ENCODE peak calls at places on chromosomes 16 and 17, in ten cellular contexts. One of them, this sample, is unnamed.

GRCh38 chr16:78230832-78231231 is 131.4 kb downstream of the WWOX start:
- DNase-seq in osteocyte: no peak
- DNase-seq in fibroblast of lung: peak
- DNase-seq in progenitor cell of endocrine pancreas: no peak
- DNase-seq in AG04449: no peak
- DNase-seq in Caco-2: peak
- DNase-seq in body of pancreas: no peak
- DNase-seq in astrocyte of the cerebellum: no peak
- DNase-seq in neural crest cell: no peak
- DNase-seq in fibroblast of villous mesenchyme: peak
- DNase-seq in this sample: no peak

GRCh38 chr17:50550661-50551432 is 3.9 kb downstream of the SPATA20 start:
- DNase-seq in osteocyte: peak
- DNase-seq in fibroblast of lung: peak
- DNase-seq in progenitor cell of endocrine pancreas: peak
- DNase-seq in AG04449: peak
- DNase-seq in Caco-2: peak
- DNase-seq in body of pancreas: peak
- DNase-seq in astrocyte of the cerebellum: peak
- DNase-seq in neural crest cell: peak
- DNase-seq in fibroblast of villous mesenchyme: peak
- DNase-seq in this sample: peak

GRCh38 chr17:73719588-73720071 is 75.4 kb upstream of the SDK2 start:
- DNase-seq in osteocyte: no peak
- DNase-seq in fibroblast of lung: peak
- DNase-seq in progenitor cell of endocrine pancreas: no peak
- DNase-seq in AG04449: no peak
- DNase-seq in Caco-2: no peak
- DNase-seq in body of pancreas: peak
- DNase-seq in astrocyte of the cerebellum: no peak
- DNase-seq in neural crest cell: peak
- DNase-seq in fibroblast of villous mesenchyme: peak
- DNase-seq in this sample: no peak

GRCh38 chr17:18139498-18139897 is 30.9 kb downstream of the MYO15A start:
- DNase-seq in osteocyte: no peak
- DNase-seq in fibroblast of lung: no peak
- DNase-seq in progenitor cell of endocrine pancreas: no peak
- DNase-seq in AG04449: no peak
- DNase-seq in Caco-2: no peak
- DNase-seq in body of pancreas: no peak
- DNase-seq in astrocyte of the cerebellum: no peak
- DNase-seq in neural crest cell: no peak
- DNase-seq in fibroblast of villous mesenchyme: no peak
- DNase-seq in this sample: no peak

GRCh38 chr16:3164121-3164991 is 23.6 kb upstream of the OR1F1 start:
- DNase-seq in osteocyte: no peak
- DNase-seq in fibroblast of lung: no peak
- DNase-seq in progenitor cell of endocrine pancreas: no peak
- DNase-seq in AG04449: no peak
- DNase-seq in Caco-2: no peak
- DNase-seq in body of pancreas: no peak
- DNase-seq in astrocyte of the cerebellum: no peak
- DNase-seq in neural crest cell: no peak
- DNase-seq in fibroblast of villous mesenchyme: no peak
- DNase-seq in this sample: no peak

GRCh38 chr17:27669850-27670249 is 38.9 kb downstream of the LGALS9 start:
- DNase-seq in osteocyte: no peak
- DNase-seq in fibroblast of lung: no peak
- DNase-seq in progenitor cell of endocrine pancreas: no peak
- DNase-seq in AG04449: no peak
- DNase-seq in Caco-2: no peak
- DNase-seq in body of pancreas: no peak
- DNase-seq in astrocyte of the cerebellum: no peak
- DNase-seq in neural crest cell: no peak
- DNase-seq in fibroblast of villous mesenchyme: no peak
- DNase-seq in this sample: no peak

GRCh38 chr17:8162997-8163977 is 539 bp upstream of the VAMP2 start:
- DNase-seq in osteocyte: no peak
- DNase-seq in fibroblast of lung: no peak
- DNase-seq in progenitor cell of endocrine pancreas: no peak
- DNase-seq in AG04449: no peak
- DNase-seq in Caco-2: no peak
- DNase-seq in body of pancreas: peak
- DNase-seq in astrocyte of the cerebellum: no peak
- DNase-seq in neural crest cell: no peak
- DNase-seq in fibroblast of villous mesenchyme: no peak
- DNase-seq in this sample: no peak

GRCh38 chr17:74526681-74527080 is 4.6 kb downstream of the CD300LB start:
- DNase-seq in osteocyte: peak
- DNase-seq in fibroblast of lung: no peak
- DNase-seq in progenitor cell of endocrine pancreas: no peak
- DNase-seq in AG04449: no peak
- DNase-seq in Caco-2: no peak
- DNase-seq in body of pancreas: no peak
- DNase-seq in astrocyte of the cerebellum: no peak
- DNase-seq in neural crest cell: no peak
- DNase-seq in fibroblast of villous mesenchyme: no peak
- DNase-seq in this sample: no peak

GRCh38 chr17:8836821-8837426 is 30.6 kb downstream of the PIK3R6 start:
- DNase-seq in osteocyte: peak
- DNase-seq in fibroblast of lung: no peak
- DNase-seq in progenitor cell of endocrine pancreas: no peak
- DNase-seq in AG04449: no peak
- DNase-seq in Caco-2: no peak
- DNase-seq in body of pancreas: no peak
- DNase-seq in astrocyte of the cerebellum: no peak
- DNase-seq in neural crest cell: no peak
- DNase-seq in fibroblast of villous mesenchyme: no peak
- DNase-seq in this sample: no peak

GRCh38 chr16:5349661-5350060 is 252.1 kb upstream of the EEF2KMT start:
- DNase-seq in osteocyte: no peak
- DNase-seq in fibroblast of lung: no peak
- DNase-seq in progenitor cell of endocrine pancreas: no peak
- DNase-seq in AG04449: no peak
- DNase-seq in Caco-2: no peak
- DNase-seq in body of pancreas: no peak
- DNase-seq in astrocyte of the cerebellum: no peak
- DNase-seq in neural crest cell: no peak
- DNase-seq in fibroblast of villous mesenchyme: no peak
- DNase-seq in this sample: no peak

GRCh38 chr16:8626946-8627345 is 5.4 kb downstream of the METTL22 start:
- DNase-seq in osteocyte: no peak
- DNase-seq in fibroblast of lung: no peak
- DNase-seq in progenitor cell of endocrine pancreas: no peak
- DNase-seq in AG04449: no peak
- DNase-seq in Caco-2: no peak
- DNase-seq in body of pancreas: no peak
- DNase-seq in astrocyte of the cerebellum: no peak
- DNase-seq in neural crest cell: no peak
- DNase-seq in fibroblast of villous mesenchyme: no peak
- DNase-seq in this sample: no peak

GRCh38 chr17:17780941-17781590 is 55.7 kb downstream of the SREBF1 start:
- DNase-seq in osteocyte: no peak
- DNase-seq in fibroblast of lung: peak
- DNase-seq in progenitor cell of endocrine pancreas: peak
- DNase-seq in AG04449: peak
- DNase-seq in Caco-2: peak
- DNase-seq in body of pancreas: no peak
- DNase-seq in astrocyte of the cerebellum: peak
- DNase-seq in neural crest cell: peak
- DNase-seq in fibroblast of villous mesenchyme: peak
- DNase-seq in this sample: peak

GRCh38 chr16:23771642-23772041 is 16.8 kb downstream of the CHP2 start:
- DNase-seq in osteocyte: peak
- DNase-seq in fibroblast of lung: no peak
- DNase-seq in progenitor cell of endocrine pancreas: no peak
- DNase-seq in AG04449: no peak
- DNase-seq in Caco-2: no peak
- DNase-seq in body of pancreas: no peak
- DNase-seq in astrocyte of the cerebellum: no peak
- DNase-seq in neural crest cell: no peak
- DNase-seq in fibroblast of villous mesenchyme: no peak
- DNase-seq in this sample: no peak

GRCh38 chr17:55648086-55648485 is 74.6 kb downstream of the TMEM100 start:
- DNase-seq in osteocyte: no peak
- DNase-seq in fibroblast of lung: no peak
- DNase-seq in progenitor cell of endocrine pancreas: no peak
- DNase-seq in AG04449: no peak
- DNase-seq in Caco-2: no peak
- DNase-seq in body of pancreas: no peak
- DNase-seq in astrocyte of the cerebellum: no peak
- DNase-seq in neural crest cell: no peak
- DNase-seq in fibroblast of villous mesenchyme: no peak
- DNase-seq in this sample: no peak

GRCh38 chr16:5916711-5917191 is 819.2 kb upstream of the EEF2KMT start:
- DNase-seq in osteocyte: no peak
- DNase-seq in fibroblast of lung: no peak
- DNase-seq in progenitor cell of endocrine pancreas: no peak
- DNase-seq in AG04449: no peak
- DNase-seq in Caco-2: no peak
- DNase-seq in body of pancreas: no peak
- DNase-seq in astrocyte of the cerebellum: no peak
- DNase-seq in neural crest cell: no peak
- DNase-seq in fibroblast of villous mesenchyme: no peak
- DNase-seq in this sample: peak

GRCh38 chr17:688100-688989 is 26.3 kb downstream of the VPS53 start:
- DNase-seq in osteocyte: no peak
- DNase-seq in fibroblast of lung: peak
- DNase-seq in progenitor cell of endocrine pancreas: no peak
- DNase-seq in AG04449: no peak
- DNase-seq in Caco-2: no peak
- DNase-seq in body of pancreas: no peak
- DNase-seq in astrocyte of the cerebellum: peak
- DNase-seq in neural crest cell: no peak
- DNase-seq in fibroblast of villous mesenchyme: peak
- DNase-seq in this sample: no peak
- TF ChIP-seq CTCF in osteocyte: peak
- TF ChIP-seq CTCF in fibroblast of lung: no peak
- TF ChIP-seq CTCF in progenitor cell of endocrine pancreas: peak
- TF ChIP-seq CTCF in AG04449: peak
- TF ChIP-seq CTCF in Caco-2: no peak
- TF ChIP-seq CTCF in body of pancreas: no peak
- TF ChIP-seq CTCF in astrocyte of the cerebellum: peak
- TF ChIP-seq CTCF in neural crest cell: peak
- TF ChIP-seq CTCF in fibroblast of villous mesenchyme: peak
- TF ChIP-seq CTCF in this sample: no peak

GRCh38 chr17:80050706-80051105 is 14.3 kb downstream of the CCDC40 start:
- DNase-seq in osteocyte: no peak
- DNase-seq in fibroblast of lung: no peak
- DNase-seq in progenitor cell of endocrine pancreas: no peak
- DNase-seq in AG04449: no peak
- DNase-seq in Caco-2: no peak
- DNase-seq in body of pancreas: no peak
- DNase-seq in astrocyte of the cerebellum: no peak
- DNase-seq in neural crest cell: no peak
- DNase-seq in fibroblast of villous mesenchyme: no peak
- DNase-seq in this sample: no peak
- TF ChIP-seq CTCF in osteocyte: no peak
- TF ChIP-seq CTCF in fibroblast of lung: no peak
- TF ChIP-seq CTCF in progenitor cell of endocrine pancreas: no peak
- TF ChIP-seq CTCF in AG04449: no peak
- TF ChIP-seq CTCF in Caco-2: no peak
- TF ChIP-seq CTCF in body of pancreas: no peak
- TF ChIP-seq CTCF in astrocyte of the cerebellum: no peak
- TF ChIP-seq CTCF in neural crest cell: no peak
- TF ChIP-seq CTCF in fibroblast of villous mesenchyme: no peak
- TF ChIP-seq CTCF in this sample: no peak

DNA sequence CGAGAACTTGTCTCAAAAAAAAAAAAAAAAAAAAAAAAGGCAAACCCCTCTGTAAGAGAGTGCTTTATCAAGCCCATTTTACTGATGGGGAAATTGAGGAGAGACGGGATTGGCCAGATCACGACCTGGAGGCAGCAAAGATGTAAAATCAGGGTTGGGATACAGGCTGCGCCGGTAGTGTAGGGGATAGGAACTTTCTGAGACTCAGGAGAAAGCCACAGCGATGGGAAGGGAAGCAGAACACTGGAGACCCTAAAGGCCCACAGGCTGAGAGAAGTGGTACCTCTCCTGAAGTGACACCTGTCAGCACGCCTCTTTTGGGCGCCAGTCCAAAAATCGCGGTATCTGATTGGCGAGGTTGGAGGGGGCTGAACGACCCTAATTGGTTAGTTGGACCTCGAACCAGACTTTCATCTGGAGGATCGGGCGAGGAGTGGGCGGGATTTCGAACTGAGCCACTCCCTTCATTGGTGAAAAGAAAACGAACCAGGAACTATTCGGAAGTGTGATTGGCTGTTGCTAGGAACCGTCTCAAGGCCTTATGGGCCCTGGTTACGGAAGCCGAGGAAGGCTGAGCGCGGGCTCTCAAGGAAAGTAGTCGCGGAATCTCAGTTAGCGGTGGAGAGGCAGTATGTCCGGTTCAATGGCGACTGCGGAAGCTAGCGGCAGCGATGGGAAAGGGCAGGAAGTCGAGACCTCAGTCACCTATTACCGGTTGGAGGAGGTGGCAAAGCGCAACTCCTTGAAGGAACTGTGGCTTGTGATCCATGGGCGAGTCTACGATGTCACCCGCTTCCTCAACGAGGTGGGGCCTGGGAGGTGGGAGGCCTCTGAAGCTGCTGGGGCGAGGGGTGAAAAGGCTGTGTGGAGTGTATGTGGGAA is at the start of gene CYB5B:
- DNase-seq in osteocyte: peak
- DNase-seq in fibroblast of lung: peak
- DNase-seq in progenitor cell of endocrine pancreas: peak
- DNase-seq in AG04449: peak
- DNase-seq in Caco-2: peak
- DNase-seq in body of pancreas: peak
- DNase-seq in astrocyte of the cerebellum: peak
- DNase-seq in neural crest cell: peak
- DNase-seq in fibroblast of villous mesenchyme: peak
- DNase-seq in this sample: peak
- TF ChIP-seq CTCF in osteocyte: no peak
- TF ChIP-seq CTCF in fibroblast of lung: no peak
- TF ChIP-seq CTCF in progenitor cell of endocrine pancreas: no peak
- TF ChIP-seq CTCF in AG04449: no peak
- TF ChIP-seq CTCF in Caco-2: no peak
- TF ChIP-seq CTCF in body of pancreas: no peak
- TF ChIP-seq CTCF in astrocyte of the cerebellum: no peak
- TF ChIP-seq CTCF in neural crest cell: no peak
- TF ChIP-seq CTCF in fibroblast of villous mesenchyme: no peak
- TF ChIP-seq CTCF in this sample: no peak

GRCh38 chr16:65195998-65196397 is 74.1 kb upstream of the CDH11 start:
- DNase-seq in osteocyte: no peak
- DNase-seq in fibroblast of lung: no peak
- DNase-seq in progenitor cell of endocrine pancreas: no peak
- DNase-seq in AG04449: no peak
- DNase-seq in Caco-2: no peak
- DNase-seq in body of pancreas: no peak
- DNase-seq in astrocyte of the cerebellum: no peak
- DNase-seq in neural crest cell: no peak
- DNase-seq in fibroblast of villous mesenchyme: peak
- DNase-seq in this sample: no peak
- TF ChIP-seq CTCF in osteocyte: no peak
- TF ChIP-seq CTCF in fibroblast of lung: no peak
- TF ChIP-seq CTCF in progenitor cell of endocrine pancreas: no peak
- TF ChIP-seq CTCF in AG04449: no peak
- TF ChIP-seq CTCF in Caco-2: no peak
- TF ChIP-seq CTCF in body of pancreas: no peak
- TF ChIP-seq CTCF in astrocyte of the cerebellum: no peak
- TF ChIP-seq CTCF in neural crest cell: no peak
- TF ChIP-seq CTCF in fibroblast of villous mesenchyme: no peak
- TF ChIP-seq CTCF in this sample: no peak

GRCh38 chr17:79116575-79117368 is 42.1 kb downstream of the ENGASE start:
- DNase-seq in osteocyte: no peak
- DNase-seq in fibroblast of lung: no peak
- DNase-seq in progenitor cell of endocrine pancreas: no peak
- DNase-seq in AG04449: no peak
- DNase-seq in Caco-2: no peak
- DNase-seq in body of pancreas: no peak
- DNase-seq in astrocyte of the cerebellum: no peak
- DNase-seq in neural crest cell: no peak
- DNase-seq in fibroblast of villous mesenchyme: no peak
- DNase-seq in this sample: no peak
- TF ChIP-seq CTCF in osteocyte: no peak
- TF ChIP-seq CTCF in fibroblast of lung: no peak
- TF ChIP-seq CTCF in progenitor cell of endocrine pancreas: no peak
- TF ChIP-seq CTCF in AG04449: no peak
- TF ChIP-seq CTCF in Caco-2: peak
- TF ChIP-seq CTCF in body of pancreas: no peak
- TF ChIP-seq CTCF in astrocyte of the cerebellum: no peak
- TF ChIP-seq CTCF in neural crest cell: no peak
- TF ChIP-seq CTCF in fibroblast of villous mesenchyme: no peak
- TF ChIP-seq CTCF in this sample: no peak

This sample was measured in Calu3.